ENCODE peak calls at places on chromosomes 4 and X, in six cellular contexts. U is thyroid gland, F is sigmoid colon, E is stomach, Y is ovary, X is uterus. L is an unnamed sample. For H3K36me3, the result is how much of the 10 kb centered on the place peaks cover.

GRCh38 chr4:182916483-182917181 is 554 bp downstream of the DCTD start:
- DNase-seq in U (peak), F (peak), E (peak), Y (peak), X (peak), L (peak)

GRCh38 chr4:3332498-3332897 is 39.7 kb downstream of the RGS12 start:
- DNase-seq in U (no peak), F (no peak), E (no peak), Y (no peak), X (no peak), L (no peak)

GRCh38 chrX:152137771-152138387 is 498 bp downstream of the MAGEA10 start:
- DNase-seq in U (no peak), F (no peak), E (no peak), Y (no peak), X (no peak), L (no peak)

GRCh38 chr4:140851032-140851636 is 94.9 kb upstream of the TBC1D9 start:
- DNase-seq in U (peak), F (no peak), E (peak), Y (peak), X (peak), L (peak)

GRCh38 chr4:165331316-165331715 is 3.8 kb downstream of the MSMO1 start:
- DNase-seq in U (no peak), F (no peak), E (no peak), Y (no peak), X (no peak), L (no peak)

GRCh38 chr4:3287271-3287971 is 5.4 kb upstream of the RGS12 start:
- DNase-seq in U (no peak), F (no peak), E (peak), Y (no peak), X (no peak), L (no peak)

GRCh38 chrX:47191331-47191730 is 2.3 kb upstream of the UBA1 start:
- DNase-seq in U (peak), F (no peak), E (peak), Y (no peak), X (no peak), L (peak)

GRCh38 chr4:158051401-158052235 is 121.2 kb downstream of the GASK1B start:
- DNase-seq in U (no peak), F (peak), E (no peak), Y (peak), X (peak), L (no peak)

GRCh38 chr4:122806981-122807679 is 19.5 kb upstream of the FGF2 start:
- DNase-seq in U (no peak), F (no peak), E (no peak), Y (no peak), X (no peak), L (no peak)

GRCh38 chr4:3045500-3045850 is 28.9 kb downstream of the HTT-AS start:
- DNase-seq in U (peak), F (peak), E (peak), Y (no peak), X (no peak), L (peak)

GRCh38 chr4:88188738-88189417 is 30.4 kb upstream of the ABCG2 start:
- DNase-seq in U (no peak), F (no peak), E (no peak), Y (no peak), X (no peak), L (no peak)

GRCh38 chr4:183807420-183808101 is 97.5 kb upstream of the STOX2 start:
- DNase-seq in U (no peak), F (no peak), E (no peak), Y (no peak), X (no peak), L (no peak)

DNA sequence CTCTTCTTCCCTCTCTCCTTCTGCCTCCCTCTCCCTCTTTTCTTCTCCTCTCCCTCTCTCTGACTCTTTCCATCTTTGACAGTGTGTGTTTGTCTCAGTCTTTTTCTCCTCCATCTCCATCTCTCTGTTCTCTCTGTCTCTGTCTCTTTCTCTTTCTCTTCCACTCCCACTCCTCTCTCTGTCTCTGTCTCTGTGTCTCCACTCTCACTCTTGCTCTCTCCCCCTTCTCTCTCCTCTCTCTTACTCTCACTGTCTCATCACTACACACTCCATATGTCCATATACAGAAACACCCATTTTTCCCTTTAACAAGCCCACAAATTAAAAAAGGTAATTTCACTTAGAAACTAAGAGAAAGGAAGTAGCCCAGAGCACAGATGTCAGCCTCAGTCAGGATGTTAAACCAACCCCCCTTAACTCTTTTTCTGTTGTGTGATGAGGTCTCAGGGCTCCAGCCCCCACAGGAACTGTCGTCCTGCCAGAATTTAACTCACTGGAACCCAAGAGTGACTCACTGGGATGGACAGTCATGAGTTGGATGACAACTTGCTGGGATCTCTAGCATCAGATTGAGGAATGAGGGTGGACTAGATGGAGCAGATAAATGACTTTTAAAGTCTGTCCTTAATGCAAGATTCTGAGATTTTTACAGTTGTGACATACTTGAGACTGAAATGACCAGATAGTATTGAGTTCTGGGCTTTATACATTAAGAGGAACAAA is 27.5 kb downstream of the OTUD6A start:
- DNase-seq in U (no peak), F (no peak), E (no peak), Y (no peak), X (no peak), L (no peak)
- H3K36me3 ChIP-seq in U (under half), F (under half), E (under half), Y (under half), X (under half), L (under half)

DNA sequence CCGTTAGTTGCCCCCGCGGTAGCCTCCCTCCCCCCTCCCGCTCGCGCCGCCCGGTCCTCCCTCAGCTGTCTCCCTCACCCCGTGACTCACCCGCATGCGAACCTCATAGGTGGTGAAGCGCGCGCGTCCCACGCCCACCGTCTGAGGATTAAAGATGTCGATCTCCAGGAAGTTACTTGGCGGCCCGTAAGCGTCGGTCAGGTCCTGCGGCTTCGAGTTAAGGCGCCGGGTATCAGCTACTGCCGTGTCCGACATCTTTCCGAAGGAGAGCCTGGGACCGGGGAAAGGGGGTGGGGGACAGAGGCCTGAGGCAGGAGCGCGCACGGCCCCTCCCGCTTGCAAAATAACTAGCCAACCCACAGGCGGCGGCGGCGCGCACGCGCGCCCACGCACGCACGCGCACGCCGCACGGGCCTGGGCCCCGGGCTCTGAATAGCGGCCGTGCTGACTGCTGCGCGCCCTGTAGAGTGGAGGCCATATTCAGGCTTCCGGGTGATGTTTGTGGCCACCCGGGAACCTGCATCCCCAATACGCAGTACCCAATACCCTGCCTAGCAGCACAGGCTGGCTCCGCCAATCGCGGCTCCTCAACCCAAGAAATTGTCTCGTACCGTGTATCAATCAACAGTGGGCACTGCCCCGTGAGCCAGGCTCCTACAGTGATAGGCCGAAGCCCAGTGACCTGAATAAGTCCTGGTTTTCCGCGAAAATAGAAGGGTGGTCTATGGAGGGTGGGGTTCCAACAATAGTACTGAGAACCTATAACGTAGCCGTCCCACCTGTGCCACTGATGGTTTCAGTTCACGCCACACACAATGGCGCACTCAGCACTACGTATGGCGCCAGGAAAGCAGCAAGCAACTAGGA is at the start of gene SNX12:
- DNase-seq in U (peak), F (peak), E (peak), Y (peak), X (peak), L (peak)
- TF ChIP-seq POLR2A in U (peak), F (peak), E (no peak), Y (peak), X (peak), L (peak)

DNA sequence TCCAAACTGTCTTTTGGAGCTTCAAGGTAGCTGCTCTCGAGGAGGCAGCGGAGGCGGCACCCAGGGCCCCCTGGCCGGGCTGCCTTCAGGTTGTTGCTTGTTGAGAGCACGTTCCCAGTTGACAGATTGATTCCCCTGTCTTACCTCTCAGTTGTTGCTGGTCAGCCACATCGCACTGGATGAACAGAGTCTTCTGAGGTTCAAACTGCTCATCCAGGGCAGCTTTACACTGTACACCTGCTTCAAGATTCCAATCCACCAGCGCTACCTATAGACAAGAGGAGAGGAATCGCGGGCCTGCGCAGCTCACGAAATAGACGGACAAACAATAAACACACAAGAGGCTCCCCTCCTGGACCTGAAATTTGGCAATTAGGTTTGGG is 497 bp downstream of the HPGD start:
- DNase-seq in U (peak), F (no peak), E (peak), Y (no peak), X (peak), L (peak)
- H3K4me3 ChIP-seq in U (peak), F (peak), E (peak), Y (peak), X (peak), L (peak)

GRCh38 chr4:168362025-168362401 is 43.5 kb upstream of the DDX60 start:
- DNase-seq in U (no peak), F (no peak), E (no peak), Y (no peak), X (no peak), L (no peak)
- H3K36me3 ChIP-seq in U (under half), F (under half), E (half or more), Y (under half), X (under half), L (under half)

DNA sequence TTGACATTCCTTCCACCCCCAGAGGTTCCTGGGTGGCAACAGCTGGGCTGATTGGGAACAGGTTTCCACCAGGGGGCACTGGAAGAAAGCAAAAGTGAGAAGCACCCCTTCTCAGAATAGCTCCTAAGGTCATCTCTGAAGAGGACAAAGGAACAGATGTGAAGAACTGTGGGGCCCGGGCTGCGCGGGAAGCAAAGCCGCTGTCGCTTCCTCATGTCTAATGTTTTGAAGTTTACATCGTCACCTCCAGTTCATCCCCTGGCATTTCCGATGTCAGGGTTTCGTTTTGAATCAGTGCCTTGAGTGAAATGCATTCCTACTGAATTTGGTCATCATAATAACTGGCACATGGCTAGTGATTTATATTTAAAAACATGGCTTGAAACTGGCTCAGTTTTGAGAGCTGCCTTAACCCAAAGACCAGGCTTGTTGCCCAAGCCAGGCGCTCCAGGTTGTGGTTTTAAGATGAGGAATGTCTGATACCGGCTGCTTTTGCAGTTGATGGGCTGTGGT is 6.1 kb downstream of the TXK start:
- DNase-seq in U (peak), F (no peak), E (peak), Y (peak), X (peak), L (peak)
- TF ChIP-seq POLR2A in U (no peak), F (no peak), E (no peak), Y (no peak), X (no peak), L (no peak)

DNA sequence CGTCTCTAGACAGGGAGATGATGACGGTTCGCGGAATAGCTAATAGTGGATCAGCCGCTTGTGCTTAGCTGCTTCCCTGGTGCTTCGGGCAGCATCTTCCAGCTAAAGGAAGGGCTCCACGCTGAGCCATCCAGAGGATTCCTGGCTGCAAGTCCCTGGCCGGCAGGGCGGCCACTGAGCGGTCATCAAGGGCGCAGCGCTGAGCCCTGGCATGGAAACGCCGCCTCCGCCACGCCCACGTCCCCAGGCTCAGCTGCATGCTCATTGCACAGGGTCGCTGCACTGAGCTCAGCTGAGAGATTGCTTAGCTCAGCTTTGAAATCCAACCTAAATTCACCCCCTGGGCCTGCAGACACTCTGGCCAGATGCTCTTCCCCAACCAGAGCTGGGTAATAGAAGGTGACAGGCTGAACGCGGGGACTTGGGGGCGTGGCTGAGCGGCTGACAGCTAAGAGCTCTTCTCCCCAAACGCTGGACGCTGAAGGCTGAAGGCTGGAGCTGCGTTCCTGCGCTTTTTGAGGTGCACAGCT is 118.2 kb upstream of the KIT start:
- DNase-seq in U (peak), F (no peak), E (peak), Y (peak), X (peak), L (peak)
- H3K4me3 ChIP-seq in U (no peak), F (no peak), E (peak), Y (peak), X (peak), L (peak)

GRCh38 chrX:71541546-71542022 is 8.7 kb downstream of the OGT start:
- DNase-seq in U (no peak), F (no peak), E (no peak), Y (no peak), X (no peak), L (no peak)

GRCh38 chrX:71543316-71543715 is 10.4 kb downstream of the OGT start:
- DNase-seq in U (no peak), F (no peak), E (no peak), Y (no peak), X (no peak), L (no peak)

GRCh38 chrX:71542411-71542810 is 9.5 kb downstream of the OGT start:
- DNase-seq in U (no peak), F (no peak), E (no peak), Y (no peak), X (no peak), L (no peak)

GRCh38 chrX:71542825-71543224 is 9.9 kb downstream of the OGT start:
- DNase-seq in U (no peak), F (no peak), E (no peak), Y (no peak), X (no peak), L (no peak)

DNA sequence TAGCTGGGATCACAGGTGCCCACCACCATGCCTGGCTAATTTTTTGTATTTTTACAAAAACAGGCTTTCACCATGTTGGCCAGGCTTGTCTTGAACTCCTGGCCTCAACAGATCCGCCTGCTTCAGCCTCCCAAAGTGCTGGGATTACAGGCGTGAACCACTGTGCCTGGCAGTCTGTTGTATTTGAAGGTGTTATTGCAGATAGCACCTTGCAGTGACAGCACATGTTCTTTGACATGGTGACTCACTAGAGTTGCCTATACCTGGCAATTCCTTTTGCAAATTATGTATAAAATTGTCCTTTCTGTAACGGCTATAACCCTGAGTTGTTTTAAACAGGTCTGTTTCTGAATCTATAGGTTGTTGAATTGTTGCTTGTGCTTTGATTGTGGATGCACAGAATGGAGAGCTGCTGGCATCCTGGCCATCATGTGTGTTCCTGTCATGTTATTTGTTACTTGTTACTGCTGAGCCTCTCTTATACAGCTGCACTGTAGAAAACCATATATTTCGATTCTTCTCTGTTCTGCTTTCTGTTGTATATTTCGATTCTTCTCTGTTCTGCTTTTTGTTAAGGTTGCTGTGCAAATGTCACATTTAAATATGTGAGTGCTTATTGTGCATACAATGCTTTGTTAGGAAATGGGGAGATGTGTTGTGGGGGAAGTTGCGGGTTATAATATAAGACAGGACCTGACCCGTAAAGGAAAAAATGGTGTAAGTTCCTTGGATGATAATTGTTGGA is 8.1 kb downstream of the OGT start:
- DNase-seq in U (no peak), F (no peak), E (no peak), Y (no peak), X (no peak), L (no peak)
- H3K36me3 ChIP-seq in U (under half), F (under half), E (under half), Y (under half), X (under half), L (under half)

GRCh38 chr4:54988655-54989054 is 136.7 kb downstream of the KDR start:
- DNase-seq in U (no peak), F (no peak), E (no peak), Y (no peak), X (no peak), L (no peak)

GRCh38 chr4:54992266-54992665 is 133.1 kb downstream of the KDR start:
- DNase-seq in U (no peak), F (no peak), E (no peak), Y (no peak), X (no peak), L (no peak)

DNA sequence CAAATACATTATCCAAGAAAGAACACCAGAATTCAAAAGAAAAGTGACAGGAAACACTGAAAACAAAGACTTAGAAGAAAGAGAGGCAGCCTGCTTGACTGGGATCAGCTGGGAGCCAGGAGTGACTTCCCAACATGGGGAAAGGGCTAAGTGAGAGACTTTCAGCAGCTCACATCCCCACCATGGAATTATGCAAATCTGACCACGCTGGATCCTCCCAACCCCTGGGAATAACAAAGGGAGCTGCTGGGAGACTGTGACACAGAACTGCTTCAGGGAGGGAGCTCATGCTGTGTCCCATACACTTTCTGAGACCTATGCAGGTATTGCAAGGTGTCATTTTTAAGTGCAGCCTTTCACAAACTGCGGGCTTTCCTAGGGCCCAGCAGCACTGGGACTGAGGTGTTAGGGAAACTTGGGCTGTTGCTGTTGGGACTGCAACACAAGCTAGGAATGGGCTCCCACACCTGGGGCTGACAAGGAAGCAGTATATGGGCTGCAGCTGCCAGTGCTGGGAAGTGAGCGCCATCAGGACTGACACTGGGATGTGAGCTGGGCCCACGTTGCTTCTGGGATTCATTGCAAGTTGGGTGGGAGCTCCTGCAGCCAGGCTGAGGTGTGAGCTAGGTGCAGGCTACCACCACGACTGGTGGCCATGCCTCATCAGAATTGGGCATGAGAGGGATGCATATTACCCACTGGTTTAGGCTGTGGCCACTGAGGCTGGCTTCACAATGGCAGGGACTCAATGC is 139.1 kb downstream of the KDR start:
- DNase-seq in U (no peak), F (no peak), E (no peak), Y (no peak), X (no peak), L (no peak)
- TF ChIP-seq POLR2A in U (no peak), F (no peak), E (no peak), Y (no peak), X (no peak), L (no peak)